ENCODE peak calls at places on chromosomes 11 and 22, in six cellular contexts. W is NCI-H345; U is activated CD4-positive, alpha-beta T cell treated with anti-CD3 and anti-CD28 coated beads, Interleukin-2, amount 50 U/mL, for 24 hours; P is MV-4-11; G is HFFc6; R is stimulated activated CD8-positive, alpha-beta memory T cell treated with anti-CD3 and anti-CD28 coated beads, Interleukin-4, amount 100 ng/mL, for 1 hour. V is an unnamed sample.

GRCh38 chr22:50329236-50329635 is 2.4 kb upstream of the DENND6B start:
- DNase-seq in W (no peak), U (no peak), P (peak; percentile 10), G (peak; percentile 77), R (no peak), V (no peak)

GRCh38 chr11:9777066-9777465 is 113.2 kb downstream of the SWAP70 start:
- DNase-seq in W (no peak), U (no peak), P (no peak), G (no peak), R (no peak), V (no peak)

GRCh38 chr11:101441747-101442146 is 142.1 kb downstream of the TRPC6 start:
- DNase-seq in W (no peak), U (no peak), P (no peak), G (peak; percentile 2), R (no peak), V (no peak)

GRCh38 chr11:24324211-24324610 is 172.6 kb upstream of the LUZP2 start:
- DNase-seq in W (no peak), U (no peak), P (no peak), G (no peak), R (no peak), V (no peak)

GRCh38 chr11:100776212-100776896 is 89.3 kb downstream of the ARHGAP42 start:
- DNase-seq in W (no peak), U (no peak), P (no peak), G (peak; percentile 38), R (no peak), V (no peak)

GRCh38 chr11:67316882-67317364 is 13.6 kb downstream of the SSH3 start:
- DNase-seq in W (no peak), U (no peak), P (no peak), G (peak; percentile 53), R (no peak), V (peak; percentile 67)

GRCh38 chr11:103842795-103843194 is 193.6 kb upstream of the DDI1 start:
- DNase-seq in W (no peak), U (no peak), P (no peak), G (peak; percentile 54), R (no peak), V (no peak)

GRCh38 chr11:66976048-66976467 is 954 bp downstream of the C11orf86 start:
- DNase-seq in W (no peak), U (no peak), P (no peak), G (no peak), R (no peak), V (no peak)

GRCh38 chr11:46682773-46683752 is 17.4 kb downstream of the ARHGAP1 start:
- DNase-seq in W (no peak), U (no peak), P (no peak), G (no peak), R (no peak), V (no peak)

GRCh38 chr11:22466809-22467208 is 128.6 kb downstream of the SLC17A6 start:
- DNase-seq in W (no peak), U (no peak), P (no peak), G (no peak), R (no peak), V (no peak)

GRCh38 chr22:37560682-37561208 is 465 bp downstream of the CDC42EP1 start:
- DNase-seq in W (no peak), U (no peak), P (no peak), G (peak; percentile 32), R (no peak), V (no peak)

GRCh38 chr11:2581151-2581930 is 118.5 kb downstream of the KCNQ1OT1 start:
- DNase-seq in W (no peak), U (no peak), P (no peak), G (no peak), R (no peak), V (no peak)

GRCh38 chr11:95065336-95065735 is 1.4 kb upstream of the SRSF8 start:
- DNase-seq in W (peak; percentile 83), U (no peak), P (no peak), G (no peak), R (no peak), V (peak; percentile 96)

GRCh38 chr22:39220897-39221850 is 23.6 kb downstream of the PDGFB start:
- DNase-seq in W (no peak), U (no peak), P (no peak), G (no peak), R (no peak), V (no peak)

GRCh38 chr11:587978-588380 is 11.7 kb downstream of the PHRF1 start:
- DNase-seq in W (no peak), U (peak; percentile 57), P (peak; percentile 94), G (peak; percentile 55), R (peak; percentile 50), V (no peak)

GRCh38 chr22:46276563-46276962 is 8.8 kb downstream of the TTC38 start:
- DNase-seq in W (no peak), U (no peak), P (no peak), G (no peak), R (no peak), V (no peak)

GRCh38 chr11:100297516-100297915 is 389.6 kb upstream of the ARHGAP42 start:
- DNase-seq in W (no peak), U (no peak), P (no peak), G (no peak), R (no peak), V (no peak)

GRCh38 chr22:42080287-42080686 is 787 bp downstream of the SMDT1 start:
- DNase-seq in W (peak; percentile 22), U (no peak), P (no peak), G (peak; percentile 51), R (no peak), V (no peak)

GRCh38 chr11:86571273-86571948 is 101.0 kb downstream of the ME3 start:
- DNase-seq in W (no peak), U (no peak), P (no peak), G (no peak), R (no peak), V (no peak)